ENCODE peak calls at places on chromosome 16, in ten cellular contexts. E is NCI-H524 treated with DMSO at 0.1 percent for 48 hours; H is GM19239; R is activated CD4-positive, alpha-beta T cell treated with anti-CD3 and anti-CD28 coated beads for 4 hours; J is CD4-positive, alpha-beta memory T cell; P is COR-L47; C is ureter; U is SK-MEL-5; V is astrocyte of the spinal cord; G is activated CD4-positive, alpha-beta memory T cell treated with anti-CD3 and anti-CD28 coated beads, Interleukin-2, amount 10 ng/mL, durations not matched to agents 7 days and 5 days. K is an unnamed sample.

GRCh38 chr16:88911148-88911945 is 44.9 kb upstream of the PABPN1L start:
- DNase-seq in E (no peak), H (no peak), R (no peak), J (no peak), P (no peak), C (no peak), U (no peak), V (no peak), G (no peak), K (no peak)

GRCh38 chr16:27980076-27980775 is 83.3 kb downstream of the GSG1L start:
- DNase-seq in E (peak), H (no peak), R (no peak), J (no peak), P (no peak), C (no peak), U (peak), V (no peak), G (no peak), K (no peak)

GRCh38 chr16:15552507-15552906 is 90.4 kb downstream of the MARF1 start:
- DNase-seq in E (no peak), H (no peak), R (no peak), J (no peak), P (no peak), C (no peak), U (no peak), V (no peak), G (no peak), K (no peak)

GRCh38 chr16:82782715-82783251 is 156.0 kb downstream of the CDH13 start:
- DNase-seq in E (no peak), H (no peak), R (no peak), J (no peak), P (no peak), C (no peak), U (no peak), V (peak), G (no peak), K (no peak)

GRCh38 chr16:85396879-85397871 is 215.9 kb upstream of the GSE1 start:
- DNase-seq in E (no peak), H (peak), R (no peak), J (no peak), P (peak), C (peak), U (no peak), V (no peak), G (no peak), K (no peak)

GRCh38 chr16:74931445-74931844 is 53.5 kb downstream of the WDR59 start:
- DNase-seq in E (no peak), H (no peak), R (no peak), J (no peak), P (no peak), C (no peak), U (no peak), V (no peak), G (no peak), K (no peak)

GRCh38 chr16:67025151-67025550 is 3.8 kb upstream of the CBFB start:
- DNase-seq in E (no peak), H (no peak), R (no peak), J (no peak), P (no peak), C (peak), U (no peak), V (no peak), G (peak), K (no peak)

GRCh38 chr16:17379121-17379571 is 91.6 kb downstream of the XYLT1 start:
- DNase-seq in E (no peak), H (no peak), R (no peak), J (no peak), P (no peak), C (peak), U (no peak), V (peak), G (no peak), K (no peak)

GRCh38 chr16:65083181-65083845 is 38.5 kb downstream of the CDH11 start:
- DNase-seq in E (no peak), H (no peak), R (no peak), J (no peak), P (no peak), C (no peak), U (no peak), V (no peak), G (no peak), K (no peak)

GRCh38 chr16:30971298-30971697 is 13.7 kb upstream of the HSD3B7 start:
- DNase-seq in E (no peak), H (no peak), R (no peak), J (no peak), P (no peak), C (no peak), U (no peak), V (no peak), G (no peak), K (no peak)

GRCh38 chr16:46884513-46885293 is 541 bp downstream of the GPT2 start:
- DNase-seq in E (no peak), H (no peak), R (peak), J (no peak), P (no peak), C (no peak), U (no peak), V (no peak), G (peak), K (no peak)

GRCh38 chr16:68972720-68973119 is 129.4 kb downstream of the TANGO6 start:
- DNase-seq in E (peak), H (no peak), R (no peak), J (no peak), P (peak), C (no peak), U (no peak), V (peak), G (no peak), K (no peak)

GRCh38 chr16:89096768-89097527 is 3.3 kb downstream of the ACSF3 start:
- DNase-seq in E (no peak), H (no peak), R (peak), J (peak), P (no peak), C (no peak), U (no peak), V (no peak), G (peak), K (no peak)

GRCh38 chr16:4675864-4676786 is 17.2 kb upstream of the NUDT16L1 start:
- DNase-seq in E (no peak), H (no peak), R (peak), J (peak), P (no peak), C (no peak), U (no peak), V (no peak), G (peak), K (no peak)

GRCh38 chr16:29848420-29849297 is 14.4 kb downstream of the CDIPT start:
- DNase-seq in E (no peak), H (peak), R (peak), J (peak), P (peak), C (peak), U (peak), V (peak), G (peak), K (no peak)

GRCh38 chr16:80894091-80894490 is 89.7 kb upstream of the CDYL2 start:
- DNase-seq in E (no peak), H (no peak), R (no peak), J (no peak), P (no peak), C (no peak), U (no peak), V (no peak), G (no peak), K (no peak)

GRCh38 chr16:11675561-11676511 is 7.6 kb downstream of the SNN start:
- DNase-seq in E (no peak), H (no peak), R (peak), J (no peak), P (no peak), C (no peak), U (no peak), V (no peak), G (no peak), K (no peak)

GRCh38 chr16:81623365-81624102 is 155.6 kb upstream of the PLCG2 start:
- DNase-seq in E (no peak), H (peak), R (peak), J (peak), P (peak), C (no peak), U (peak), V (peak), G (peak), K (no peak)

GRCh38 chr16:3610698-3611144 is 685 bp downstream of the SLX4 start:
- DNase-seq in E (no peak), H (no peak), R (no peak), J (no peak), P (no peak), C (no peak), U (no peak), V (peak), G (peak), K (no peak)

GRCh38 chr16:52090080-52090479 is 456.9 kb downstream of the TOX3 start:
- DNase-seq in E (no peak), H (no peak), R (no peak), J (no peak), P (no peak), C (no peak), U (no peak), V (no peak), G (no peak), K (no peak)

GRCh38 chr16:83727751-83728352 is 79.9 kb upstream of the HSBP1 start:
- DNase-seq in E (no peak), H (no peak), R (no peak), J (no peak), P (no peak), C (no peak), U (no peak), V (no peak), G (no peak), K (no peak)

GRCh38 chr16:10885246-10885645 is 8.2 kb downstream of the CIITA start:
- DNase-seq in E (no peak), H (no peak), R (no peak), J (no peak), P (no peak), C (no peak), U (no peak), V (no peak), G (no peak), K (no peak)

GRCh38 chr16:89700649-89701424 is 668 bp downstream of the SPATA2L start:
- DNase-seq in E (no peak), H (no peak), R (peak), J (peak), P (peak), C (no peak), U (no peak), V (peak), G (peak), K (no peak)

GRCh38 chr16:21276090-21276489 is 2.0 kb downstream of the CRYM start:
- DNase-seq in E (no peak), H (no peak), R (no peak), J (no peak), P (no peak), C (no peak), U (no peak), V (no peak), G (no peak), K (peak)

GRCh38 chr16:648071-648785 is 937 bp upstream of the WDR90 start:
- DNase-seq in E (no peak), H (peak), R (peak), J (peak), P (peak), C (no peak), U (peak), V (no peak), G (peak), K (no peak)

GRCh38 chr16:19831678-19832077 is 53.0 kb downstream of the GPRC5B start:
- DNase-seq in E (no peak), H (no peak), R (no peak), J (no peak), P (no peak), C (no peak), U (peak), V (peak), G (no peak), K (no peak)

GRCh38 chr16:80591071-80591935 is 50.5 kb downstream of the DYNLRB2 start:
- DNase-seq in E (peak), H (no peak), R (no peak), J (peak), P (no peak), C (no peak), U (no peak), V (no peak), G (peak), K (no peak)

GRCh38 chr16:4266372-4266771 is 6.5 kb downstream of the TFAP4 start:
- DNase-seq in E (peak), H (no peak), R (no peak), J (no peak), P (no peak), C (no peak), U (peak), V (peak), G (no peak), K (no peak)

GRCh38 chr16:23922406-23922805 is 86.6 kb downstream of the PRKCB start:
- DNase-seq in E (no peak), H (no peak), R (no peak), J (no peak), P (no peak), C (no peak), U (no peak), V (no peak), G (no peak), K (no peak)

GRCh38 chr16:83947642-83948234 is 5.3 kb upstream of the OSGIN1 start:
- DNase-seq in E (no peak), H (no peak), R (no peak), J (no peak), P (no peak), C (no peak), U (no peak), V (no peak), G (no peak), K (no peak)

GRCh38 chr16:87560428-87561199 is 41.7 kb upstream of the JPH3 start:
- DNase-seq in E (no peak), H (no peak), R (no peak), J (no peak), P (peak), C (no peak), U (peak), V (no peak), G (no peak), K (no peak)

GRCh38 chr16:983044-984030 is 1.8 kb downstream of the SOX8 start:
- DNase-seq in E (no peak), H (no peak), R (no peak), J (no peak), P (no peak), C (no peak), U (no peak), V (no peak), G (no peak), K (no peak)

GRCh38 chr16:66370786-66371684 is 4.5 kb downstream of the CDH5 start:
- DNase-seq in E (no peak), H (no peak), R (no peak), J (no peak), P (no peak), C (no peak), U (no peak), V (no peak), G (no peak), K (no peak)